ENCODE peak calls at places on chromosomes 1 and 21, in nine cellular contexts. Q is fibroblast of gingiva; Z is AG04450; S is substantia nigra; H is nucleus accumbens; F is stimulated activated CD4-positive, alpha-beta T cell treated with anti-CD3 and anti-CD28 coated beads, Interleukin-2, amount 100 ng/mL, for 4 hours; E is LoVo; Y is heart left ventricle; R is T-helper 2 cell. V is an unnamed sample.

GRCh38 chr1:156117414-156118174 is 3.1 kb downstream of the LMNA start:
- DNase-seq in Q (no peak), Z (no peak), S (no peak), H (no peak), F (no peak), E (no peak), Y (no peak), R (no peak), V (no peak)

GRCh38 chr1:30744060-30744756 is 13.4 kb downstream of the LAPTM5 start:
- DNase-seq in Q (peak), Z (peak), S (no peak), H (no peak), F (no peak), E (no peak), Y (no peak), R (peak), V (no peak)

GRCh38 chr1:115408489-115409002 is 70.5 kb upstream of the NGF start:
- DNase-seq in Q (no peak), Z (no peak), S (no peak), H (no peak), F (no peak), E (no peak), Y (no peak), R (no peak), V (no peak)

GRCh38 chr1:38045431-38046332 is 911 bp downstream of the POU3F1 start:
- DNase-seq in Q (no peak), Z (no peak), S (no peak), H (no peak), F (no peak), E (no peak), Y (no peak), R (peak), V (no peak)

GRCh38 chr21:43937898-43938309 is 72.9 kb downstream of the AGPAT3 start:
- DNase-seq in Q (no peak), Z (no peak), S (no peak), H (no peak), F (no peak), E (no peak), Y (no peak), R (peak), V (no peak)

GRCh38 chr1:55848906-55849305 is 633.7 kb upstream of the USP24 start:
- DNase-seq in Q (peak), Z (no peak), S (no peak), H (no peak), F (no peak), E (no peak), Y (no peak), R (no peak), V (no peak)

GRCh38 chr1:55639526-55639925 is 424.4 kb upstream of the USP24 start:
- DNase-seq in Q (no peak), Z (no peak), S (no peak), H (no peak), F (no peak), E (no peak), Y (no peak), R (no peak), V (no peak)

GRCh38 chr1:117671781-117672501 is 66.1 kb downstream of the TENT5C start:
- DNase-seq in Q (no peak), Z (no peak), S (no peak), H (no peak), F (no peak), E (no peak), Y (peak), R (no peak), V (no peak)

GRCh38 chr1:155893389-155894142 is 17.6 kb downstream of the RIT1 start:
- DNase-seq in Q (peak), Z (peak), S (no peak), H (no peak), F (no peak), E (peak), Y (peak), R (peak), V (no peak)

GRCh38 chr1:214385428-214385827 is 104.5 kb downstream of the SMYD2 start:
- DNase-seq in Q (no peak), Z (no peak), S (no peak), H (no peak), F (no peak), E (no peak), Y (no peak), R (peak), V (no peak)

GRCh38 chr1:183674339-183674738 is 21.2 kb upstream of the APOBEC4 start:
- DNase-seq in Q (peak), Z (no peak), S (no peak), H (no peak), F (no peak), E (no peak), Y (peak), R (no peak), V (no peak)